ENCODE peak calls at places on chromosomes 13 and 19, in four cellular contexts. K is H9, Z is neural progenitor cell, X is hepatocyte. E is an unnamed sample.

GRCh38 chr19:19749332-19750130 is 16.6 kb upstream of the ZNF14 start:
- DNase-seq in Z (no peak), K (no peak), X (no peak), E (no peak)

GRCh38 chr19:14333101-14333871 is 48.0 kb upstream of the ADGRE5 start:
- DNase-seq in K (peak; percentile 60), X (peak; percentile 51), Z (peak; percentile 59), E (peak; percentile 70)

GRCh38 chr19:5484398-5485285 is 29.4 kb downstream of the ZNRF4 start:
- DNase-seq in X (peak; percentile 41), K (no peak), Z (peak; percentile 71), E (peak; percentile 27)

GRCh38 chr13:103805771-103806170 is 739.6 kb upstream of the SLC10A2 start:
- DNase-seq in X (no peak), Z (no peak), K (no peak), E (no peak)

GRCh38 chr13:110950819-110951570 is 36.1 kb upstream of the ANKRD10 start:
- DNase-seq in X (no peak), Z (no peak), K (no peak), E (no peak)

GRCh38 chr19:55649579-55650557 is 1.9 kb downstream of the CCDC106 start:
- DNase-seq in K (no peak), Z (no peak), X (no peak), E (no peak)

GRCh38 chr13:96806750-96807149 is 187.5 kb downstream of the OXGR1 start:
- DNase-seq in K (no peak), X (no peak), Z (no peak), E (no peak)

GRCh38 chr19:18605546-18606280 is 886 bp downstream of the CRLF1 start:
- DNase-seq in K (no peak), X (no peak), Z (peak; percentile 47), E (peak; percentile 39)

GRCh38 chr13:92821324-92821723 is 405.3 kb upstream of the GPC6 start:
- DNase-seq in Z (no peak), X (no peak), K (no peak), E (peak; percentile 24)

GRCh38 chr13:46489586-46490023 is 63.4 kb upstream of the LRCH1 start:
- DNase-seq in Z (peak; percentile 18), K (no peak), X (no peak), E (no peak)

GRCh38 chr13:93227906-93228801 is 1.5 kb downstream of the GPC6 start:
- DNase-seq in K (peak; percentile 78), X (peak; percentile 90), Z (peak; percentile 93), E (peak; percentile 91)

GRCh38 chr13:38657191-38657590 is 29.7 kb upstream of the FREM2 start:
- DNase-seq in X (no peak), K (no peak), Z (no peak), E (no peak)

GRCh38 chr19:10887616-10888367 is 16.4 kb downstream of the CARM1 start:
- DNase-seq in X (no peak), K (peak; percentile 31), Z (no peak), E (no peak)

GRCh38 chr19:6930190-6930589 is 42.8 kb downstream of the ADGRE1 start:
- DNase-seq in Z (no peak), K (no peak), X (no peak), E (no peak)

DNA sequence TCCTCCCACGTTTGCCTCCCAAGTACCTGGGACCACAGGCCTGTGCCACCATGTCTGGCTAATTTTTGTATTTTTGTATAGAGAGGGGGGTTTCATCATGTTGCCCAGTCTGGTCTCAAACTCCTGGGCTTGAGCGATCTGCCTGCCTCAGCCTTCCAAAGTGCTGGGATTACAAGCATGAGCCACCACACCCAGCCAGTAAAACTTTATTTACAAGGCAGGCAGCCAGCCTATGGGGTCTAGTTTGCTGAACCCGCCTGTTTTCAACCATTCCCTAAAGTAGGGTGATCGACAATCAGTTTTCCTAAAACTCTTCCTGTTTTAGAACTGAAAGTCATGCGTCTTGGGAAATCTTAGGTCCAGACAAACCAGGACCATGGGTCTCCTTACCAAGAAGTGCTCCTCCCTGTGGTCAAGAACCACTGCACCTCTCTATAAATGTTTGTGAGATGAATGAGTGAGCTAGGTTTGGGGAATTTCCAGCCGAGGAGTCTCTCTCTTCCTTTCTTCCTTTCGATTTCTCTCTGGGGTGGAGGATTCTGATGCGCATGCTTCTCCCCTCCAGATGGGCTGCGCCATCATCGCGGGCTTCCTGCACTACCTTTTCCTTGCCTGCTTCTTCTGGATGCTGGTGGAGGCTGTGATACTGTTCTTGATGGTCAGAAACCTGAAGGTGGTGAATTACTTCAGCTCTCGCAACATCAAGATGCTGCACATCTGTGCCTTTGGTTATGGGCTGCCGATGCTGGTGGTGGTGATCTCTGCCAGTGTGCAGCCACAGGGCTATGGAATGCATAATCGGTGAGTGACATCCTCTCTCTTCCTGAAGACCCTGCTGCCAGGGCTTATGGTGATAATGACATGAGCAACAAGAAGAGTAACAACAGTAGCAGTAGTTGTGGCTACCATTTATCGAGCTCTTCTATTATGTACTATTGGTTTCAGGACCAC is 38.7 kb downstream of the ADGRE1 start:
- DNase-seq in X (no peak), K (no peak), Z (no peak), E (peak; percentile 3)
- H2AFZ ChIP-seq in X (no peak overlapping the region), K (no peak overlapping the region), Z (no peak overlapping the region), E (no peak overlapping the region)

GRCh38 chr13:44917589-44918322 is 71.5 kb downstream of the NUFIP1 start:
- DNase-seq in K (peak; percentile 96), X (peak; percentile 98), Z (peak; percentile 98), E (peak; percentile 96)
- TF ChIP-seq CTCF in K (peak; percentile 57), X (peak; percentile 46), Z (peak; percentile 51), E (peak; percentile 48)

DNA sequence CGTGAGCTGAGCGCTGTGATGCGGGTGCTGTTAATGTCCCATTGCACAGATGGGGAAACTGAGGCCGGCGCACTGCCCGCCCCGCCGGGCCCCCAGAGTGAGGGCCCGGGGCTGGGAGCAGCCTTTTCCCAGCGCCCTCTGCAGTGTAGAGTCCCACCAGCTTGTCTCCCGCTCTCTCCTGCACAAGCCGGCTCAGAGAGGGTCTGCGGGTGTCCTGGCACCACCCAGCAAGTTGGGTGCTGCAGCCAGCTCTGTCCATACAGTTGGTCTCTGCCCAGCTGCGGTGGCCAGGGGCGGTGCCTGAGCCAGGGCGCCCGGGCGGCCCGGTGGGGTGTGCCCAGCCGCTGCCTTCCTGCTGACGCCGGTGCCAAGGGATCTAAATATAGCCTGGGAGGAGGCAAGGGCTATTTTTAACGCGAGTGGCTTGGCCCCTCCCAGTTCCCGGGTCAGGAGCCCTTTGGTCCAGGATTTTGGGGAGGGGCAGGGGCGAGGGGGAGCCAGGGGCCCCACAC is 19.3 kb downstream of the GADD45B start:
- DNase-seq in Z (peak; percentile 21), X (peak; percentile 84), K (no peak), E (no peak)
- H2AFZ ChIP-seq in Z (peak overlapping the region; percentile 78), X (peak overlapping the region; percentile 48), K (no peak overlapping the region), E (peak overlapping the region; percentile 81)

GRCh38 chr13:33466262-33466661 is 180.7 kb upstream of the STARD13 start:
- DNase-seq in K (no peak), Z (no peak), X (no peak), E (no peak)
- TF ChIP-seq CTCF in K (no peak), Z (no peak), X (no peak), E (peak; percentile 27)

DNA sequence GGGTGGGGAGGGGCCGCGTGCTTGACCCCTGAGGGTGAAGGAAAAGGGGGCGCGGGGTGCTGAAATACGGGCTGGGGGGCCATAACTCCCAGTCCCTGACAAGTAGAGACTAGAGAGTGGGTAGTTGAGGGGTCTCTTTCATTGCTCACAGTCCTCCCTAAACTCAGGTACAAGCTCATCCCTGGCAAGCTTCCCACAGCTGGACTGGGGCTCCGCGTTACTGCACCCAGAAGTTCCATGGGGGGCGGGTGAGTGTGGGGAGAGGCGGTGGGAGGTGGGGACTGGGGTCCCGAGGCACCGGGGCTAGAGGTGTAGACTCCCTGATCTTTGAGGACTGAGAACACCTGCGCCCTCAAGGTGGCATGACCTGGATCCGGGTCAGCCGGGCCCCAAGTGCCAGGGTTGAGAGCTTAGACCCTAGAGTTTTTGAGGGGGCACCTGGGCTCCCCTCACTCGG is 1.3 kb downstream of the ETV2 start:
- DNase-seq in K (no peak), Z (peak; percentile 15), X (no peak), E (peak; percentile 28)
- H2AFZ ChIP-seq in K (no peak overlapping the region), Z (peak overlapping the region; percentile 87), X (peak overlapping the region; percentile 84), E (peak overlapping the region; percentile 96)

GRCh38 chr19:49911381-49912145 is 14.9 kb upstream of the IL4I1 start:
- DNase-seq in K (no peak), Z (no peak), X (no peak), E (no peak)

GRCh38 chr19:49910179-49910578 is 13.5 kb upstream of the IL4I1 start:
- DNase-seq in Z (no peak), K (no peak), X (no peak), E (no peak)

GRCh38 chr19:49913720-49914119 is 15.3 kb upstream of the ATF5 start:
- DNase-seq in Z (no peak), K (no peak), X (no peak), E (no peak)

GRCh38 chr19:49915271-49915670 is 13.7 kb upstream of the ATF5 start:
- DNase-seq in X (no peak), K (no peak), Z (no peak), E (no peak)

DNA sequence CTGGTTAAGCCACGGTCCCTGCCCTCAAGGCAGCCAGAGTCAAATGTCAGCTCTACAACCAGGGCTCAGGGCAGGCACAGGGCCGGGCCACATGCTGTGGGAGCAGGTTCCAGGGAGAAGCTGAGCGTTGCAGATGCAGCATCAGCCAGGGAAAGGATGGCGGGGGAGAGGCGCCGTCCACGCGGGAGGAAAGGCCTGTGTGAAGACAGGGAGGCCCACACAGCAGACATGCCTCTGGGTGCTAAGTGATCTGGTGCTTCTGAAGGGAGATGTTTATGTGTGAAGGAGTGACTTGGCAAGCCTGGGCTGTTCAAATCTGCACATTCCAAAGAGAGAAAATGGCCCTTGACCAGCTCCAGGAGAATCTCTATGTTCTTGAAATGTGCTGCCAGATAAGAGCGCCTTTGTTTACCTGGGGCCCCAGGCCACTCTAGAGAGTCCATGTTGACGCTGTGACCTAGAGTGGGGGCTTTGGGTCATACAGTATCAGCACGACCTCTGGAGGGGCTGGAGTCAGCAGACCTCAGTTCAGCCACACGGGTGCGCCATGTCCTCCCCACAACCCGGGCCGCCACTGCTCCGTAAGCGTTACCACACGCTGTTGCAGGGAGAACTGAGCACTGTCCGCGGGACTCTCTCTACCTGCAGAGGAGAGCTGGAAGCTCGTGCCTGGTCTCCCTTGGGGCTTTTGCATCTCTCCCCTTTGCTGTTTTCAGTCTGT is 15.9 kb upstream of the ATF5 start:
- DNase-seq in K (peak; percentile 74), X (peak; percentile 59), Z (no peak), E (peak; percentile 77)
- TF ChIP-seq CTCF in K (peak; percentile 59), X (peak; percentile 29), Z (peak; percentile 17), E (peak; percentile 71)

GRCh38 chr13:95492044-95492801 is 60.3 kb upstream of the CLDN10 start:
- DNase-seq in Z (peak; percentile 13), K (peak; percentile 61), X (peak; percentile 56), E (peak; percentile 56)
- H2AFZ ChIP-seq in Z (no peak overlapping the region), K (no peak overlapping the region), X (no peak overlapping the region), E (peak overlapping the region; percentile 32)

E was measured in GM23338.